ENCODE peak calls at places on chromosome 6, in nine cellular contexts. Q, L, N, F, B, P, H, S and E are unnamed samples.

GRCh38 chr6:4925580-4925979 is 78.3 kb downstream of the RPP40 start:
- DNase-seq in Q (no peak), L (no peak), N (no peak), F (no peak), B (no peak), P (no peak), H (no peak), S (no peak), E (no peak)

GRCh38 chr6:36510365-36510764 is 36.9 kb downstream of the STK38 start:
- DNase-seq in Q (no peak), L (no peak), N (no peak), F (no peak), B (no peak), P (no peak), H (no peak), S (no peak), E (no peak)

GRCh38 chr6:147949981-147950622 is 392.5 kb upstream of the SASH1 start:
- DNase-seq in Q (no peak), L (no peak), N (no peak), F (no peak), B (no peak), P (no peak), H (peak; percentile 37), S (no peak), E (no peak)

GRCh38 chr6:36545767-36546663 is 1.3 kb downstream of the STK38 start:
- DNase-seq in Q (no peak), L (peak; percentile 26), N (peak; percentile 24), F (no peak), B (no peak), P (no peak), H (peak; percentile 32), S (no peak), E (peak; percentile 20)

GRCh38 chr6:166619912-166620311 is 7.1 kb downstream of the RPS6KA2 start:
- DNase-seq in Q (no peak), L (no peak), N (no peak), F (peak; percentile 71), B (no peak), P (no peak), H (peak; percentile 99), S (no peak), E (no peak)

GRCh38 chr6:132153221-132153896 is 202.2 kb upstream of the CCN2 start:
- DNase-seq in Q (no peak), L (no peak), N (no peak), F (no peak), B (no peak), P (no peak), H (peak; percentile 95), S (no peak), E (no peak)

GRCh38 chr6:156876302-156876701 is 99.1 kb downstream of the ARID1B start:
- DNase-seq in Q (peak; percentile 64), L (peak; percentile 30), N (no peak), F (no peak), B (no peak), P (no peak), H (no peak), S (no peak), E (no peak)

GRCh38 chr6:152170702-152171667 is 363.5 kb downstream of the ESR1 start:
- DNase-seq in Q (no peak), L (no peak), N (peak; percentile 62), F (no peak), B (peak; percentile 50), P (no peak), H (peak; percentile 97), S (peak; percentile 25), E (no peak)

GRCh38 chr6:119966484-119966883 is 616.9 kb upstream of the MAN1A1 start:
- DNase-seq in Q (no peak), L (no peak), N (no peak), F (no peak), B (peak; percentile 10), P (no peak), H (no peak), S (no peak), E (no peak)

GRCh38 chr6:7973603-7974002 is 63.0 kb upstream of the TXNDC5 start:
- DNase-seq in Q (no peak), L (no peak), N (no peak), F (no peak), B (no peak), P (no peak), H (no peak), S (no peak), E (no peak)

GRCh38 chr6:131764350-131764749 is 43.5 kb upstream of the ENPP1 start:
- DNase-seq in Q (no peak), L (no peak), N (no peak), F (no peak), B (no peak), P (no peak), H (no peak), S (no peak), E (no peak)